ENCODE peak calls at places on chromosomes 16 and 17, in nine cellular contexts. One of them, this sample, is unnamed.

GRCh38 chr17:20926532-20926931 is 116.3 kb downstream of the USP22 start:
- DNase-seq in PC-3: peak
- DNase-seq in heart left ventricle: no peak
- DNase-seq in body of pancreas: no peak
- DNase-seq in GM23248: peak
- DNase-seq in CD8-positive, alpha-beta memory T cell: no peak
- DNase-seq in left lung: no peak
- DNase-seq in cardiac muscle cell: peak
- DNase-seq in substantia nigra: no peak
- DNase-seq in this sample: no peak

GRCh38 chr16:53881371-53881770 is 177.4 kb downstream of the FTO start:
- DNase-seq in heart left ventricle: no peak
- DNase-seq in GM23248: peak
- DNase-seq in substantia nigra: no peak
- DNase-seq in PC-3: peak
- DNase-seq in left lung: no peak
- DNase-seq in body of pancreas: no peak
- DNase-seq in cardiac muscle cell: peak
- DNase-seq in CD8-positive, alpha-beta memory T cell: no peak
- DNase-seq in this sample: no peak

GRCh38 chr16:56362706-56363105 is 62.6 kb downstream of the AMFR start:
- DNase-seq in left lung: no peak
- DNase-seq in substantia nigra: no peak
- DNase-seq in heart left ventricle: peak
- DNase-seq in CD8-positive, alpha-beta memory T cell: no peak
- DNase-seq in body of pancreas: no peak
- DNase-seq in PC-3: no peak
- DNase-seq in cardiac muscle cell: no peak
- DNase-seq in GM23248: no peak
- DNase-seq in this sample: no peak

GRCh38 chr17:16419929-16420271 is 4.5 kb downstream of the TRPV2 start:
- DNase-seq in GM23248: peak
- DNase-seq in body of pancreas: no peak
- DNase-seq in heart left ventricle: no peak
- DNase-seq in PC-3: peak
- DNase-seq in substantia nigra: no peak
- DNase-seq in CD8-positive, alpha-beta memory T cell: peak
- DNase-seq in cardiac muscle cell: peak
- DNase-seq in left lung: no peak
- DNase-seq in this sample: no peak

GRCh38 chr17:83006515-83007455 is 72.6 kb upstream of the METRNL start:
- DNase-seq in GM23248: peak
- DNase-seq in cardiac muscle cell: no peak
- DNase-seq in body of pancreas: no peak
- DNase-seq in left lung: peak
- DNase-seq in CD8-positive, alpha-beta memory T cell: no peak
- DNase-seq in PC-3: no peak
- DNase-seq in substantia nigra: no peak
- DNase-seq in heart left ventricle: no peak
- DNase-seq in this sample: no peak

GRCh38 chr16:16197966-16198365 is 25.3 kb downstream of the ABCC6 start:
- DNase-seq in heart left ventricle: no peak
- DNase-seq in body of pancreas: no peak
- DNase-seq in left lung: no peak
- DNase-seq in GM23248: no peak
- DNase-seq in cardiac muscle cell: no peak
- DNase-seq in PC-3: no peak
- DNase-seq in CD8-positive, alpha-beta memory T cell: no peak
- DNase-seq in substantia nigra: no peak
- DNase-seq in this sample: no peak

GRCh38 chr17:55420776-55421178 is 858 bp downstream of the MMD start:
- DNase-seq in cardiac muscle cell: peak
- DNase-seq in PC-3: peak
- DNase-seq in substantia nigra: peak
- DNase-seq in CD8-positive, alpha-beta memory T cell: peak
- DNase-seq in body of pancreas: peak
- DNase-seq in heart left ventricle: peak
- DNase-seq in left lung: peak
- DNase-seq in GM23248: peak
- DNase-seq in this sample: no peak

GRCh38 chr17:80265205-80266068 is 4.8 kb downstream of the RNF213 start:
- DNase-seq in cardiac muscle cell: no peak
- DNase-seq in left lung: no peak
- DNase-seq in CD8-positive, alpha-beta memory T cell: peak
- DNase-seq in substantia nigra: no peak
- DNase-seq in heart left ventricle: no peak
- DNase-seq in GM23248: no peak
- DNase-seq in PC-3: no peak
- DNase-seq in body of pancreas: no peak
- DNase-seq in this sample: no peak

GRCh38 chr17:82458885-82459424 is 414 bp downstream of the NARF start:
- DNase-seq in PC-3: peak
- DNase-seq in CD8-positive, alpha-beta memory T cell: no peak
- DNase-seq in body of pancreas: peak
- DNase-seq in cardiac muscle cell: peak
- DNase-seq in heart left ventricle: no peak
- DNase-seq in left lung: peak
- DNase-seq in GM23248: peak
- DNase-seq in substantia nigra: peak
- DNase-seq in this sample: no peak

GRCh38 chr17:37043201-37043600 is 94.4 kb downstream of the AATF start:
- DNase-seq in left lung: no peak
- DNase-seq in PC-3: no peak
- DNase-seq in GM23248: peak
- DNase-seq in body of pancreas: no peak
- DNase-seq in heart left ventricle: no peak
- DNase-seq in substantia nigra: no peak
- DNase-seq in CD8-positive, alpha-beta memory T cell: no peak
- DNase-seq in cardiac muscle cell: no peak
- DNase-seq in this sample: no peak

GRCh38 chr17:74325743-74326379 is at the start of gene KIF19:
- DNase-seq in CD8-positive, alpha-beta memory T cell: peak
- DNase-seq in body of pancreas: peak
- DNase-seq in heart left ventricle: peak
- DNase-seq in PC-3: no peak
- DNase-seq in cardiac muscle cell: peak
- DNase-seq in substantia nigra: peak
- DNase-seq in GM23248: peak
- DNase-seq in left lung: peak
- DNase-seq in this sample: no peak

GRCh38 chr16:12406158-12406557 is 397.5 kb downstream of the CPPED1 start:
- DNase-seq in PC-3: no peak
- DNase-seq in CD8-positive, alpha-beta memory T cell: no peak
- DNase-seq in body of pancreas: no peak
- DNase-seq in GM23248: no peak
- DNase-seq in cardiac muscle cell: peak
- DNase-seq in heart left ventricle: no peak
- DNase-seq in left lung: no peak
- DNase-seq in substantia nigra: no peak
- DNase-seq in this sample: no peak

GRCh38 chr16:56267888-56268287 is 76.6 kb downstream of the GNAO1 start:
- DNase-seq in GM23248: no peak
- DNase-seq in CD8-positive, alpha-beta memory T cell: no peak
- DNase-seq in left lung: no peak
- DNase-seq in substantia nigra: no peak
- DNase-seq in PC-3: no peak
- DNase-seq in body of pancreas: no peak
- DNase-seq in heart left ventricle: no peak
- DNase-seq in cardiac muscle cell: no peak
- DNase-seq in this sample: no peak

GRCh38 chr16:84924339-84925091 is 86.8 kb downstream of the ZDHHC7 start:
- DNase-seq in body of pancreas: peak
- DNase-seq in cardiac muscle cell: peak
- DNase-seq in left lung: no peak
- DNase-seq in PC-3: no peak
- DNase-seq in heart left ventricle: peak
- DNase-seq in CD8-positive, alpha-beta memory T cell: no peak
- DNase-seq in substantia nigra: no peak
- DNase-seq in GM23248: no peak
- DNase-seq in this sample: no peak

GRCh38 chr16:84925092-84925772 is 86.1 kb downstream of the ZDHHC7 start:
- DNase-seq in substantia nigra: peak
- DNase-seq in left lung: peak
- DNase-seq in body of pancreas: peak
- DNase-seq in heart left ventricle: peak
- DNase-seq in PC-3: peak
- DNase-seq in CD8-positive, alpha-beta memory T cell: peak
- DNase-seq in cardiac muscle cell: peak
- DNase-seq in GM23248: peak
- DNase-seq in this sample: peak

GRCh38 chr16:84920333-84920732 is 91.0 kb downstream of the ZDHHC7 start:
- DNase-seq in heart left ventricle: no peak
- DNase-seq in GM23248: no peak
- DNase-seq in PC-3: no peak
- DNase-seq in cardiac muscle cell: no peak
- DNase-seq in left lung: no peak
- DNase-seq in substantia nigra: no peak
- DNase-seq in body of pancreas: no peak
- DNase-seq in CD8-positive, alpha-beta memory T cell: no peak
- DNase-seq in this sample: no peak

GRCh38 chr16:84919751-84920150 is 91.6 kb downstream of the ZDHHC7 start:
- DNase-seq in substantia nigra: no peak
- DNase-seq in CD8-positive, alpha-beta memory T cell: no peak
- DNase-seq in left lung: no peak
- DNase-seq in heart left ventricle: no peak
- DNase-seq in PC-3: no peak
- DNase-seq in cardiac muscle cell: no peak
- DNase-seq in body of pancreas: no peak
- DNase-seq in GM23248: no peak
- DNase-seq in this sample: no peak

GRCh38 chr16:84922351-84923135 is 88.8 kb downstream of the ZDHHC7 start:
- DNase-seq in body of pancreas: peak
- DNase-seq in cardiac muscle cell: peak
- DNase-seq in CD8-positive, alpha-beta memory T cell: no peak
- DNase-seq in PC-3: no peak
- DNase-seq in GM23248: no peak
- DNase-seq in left lung: no peak
- DNase-seq in substantia nigra: peak
- DNase-seq in heart left ventricle: peak
- DNase-seq in this sample: peak
- H3K27ac ChIP-seq in body of pancreas: no peak
- H3K27ac ChIP-seq in cardiac muscle cell: peak
- H3K27ac ChIP-seq in CD8-positive, alpha-beta memory T cell: no peak
- H3K27ac ChIP-seq in PC-3: no peak
- H3K27ac ChIP-seq in GM23248: no peak
- H3K27ac ChIP-seq in left lung: peak
- H3K27ac ChIP-seq in substantia nigra: peak
- H3K27ac ChIP-seq in heart left ventricle: peak
- H3K27ac ChIP-seq in this sample: peak

DNA sequence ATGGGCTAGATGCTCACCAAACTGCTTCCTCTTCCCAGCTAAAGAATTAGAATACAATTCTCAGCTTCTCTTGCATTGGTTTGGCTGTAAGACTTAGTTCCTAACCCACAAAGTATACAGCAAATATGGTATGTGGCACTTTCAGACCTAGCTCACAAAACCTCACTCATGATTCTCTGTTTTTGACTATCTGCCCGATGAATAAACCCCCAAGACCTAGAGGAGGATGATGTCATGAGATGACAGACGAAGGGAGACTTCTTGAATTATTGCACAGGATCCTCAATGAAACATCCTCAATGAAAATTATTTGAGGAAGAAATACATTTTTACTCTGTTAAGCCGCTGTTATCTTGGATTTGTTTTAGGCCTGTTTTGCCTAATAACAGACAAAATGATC is 14.3 kb downstream of the CNOT1 start:
- DNase-seq in substantia nigra: no peak
- DNase-seq in body of pancreas: no peak
- DNase-seq in PC-3: no peak
- DNase-seq in left lung: no peak
- DNase-seq in cardiac muscle cell: peak
- DNase-seq in CD8-positive, alpha-beta memory T cell: no peak
- DNase-seq in heart left ventricle: no peak
- DNase-seq in GM23248: peak
- DNase-seq in this sample: no peak
- H3K27ac ChIP-seq in substantia nigra: no peak
- H3K27ac ChIP-seq in body of pancreas: no peak
- H3K27ac ChIP-seq in PC-3: no peak
- H3K27ac ChIP-seq in left lung: no peak
- H3K27ac ChIP-seq in cardiac muscle cell: no peak
- H3K27ac ChIP-seq in CD8-positive, alpha-beta memory T cell: no peak
- H3K27ac ChIP-seq in heart left ventricle: no peak
- H3K27ac ChIP-seq in GM23248: peak
- H3K27ac ChIP-seq in this sample: no peak

GRCh38 chr17:39701012-39701783 is 1.3 kb downstream of the ERBB2 start:
- DNase-seq in substantia nigra: no peak
- DNase-seq in PC-3: peak
- DNase-seq in CD8-positive, alpha-beta memory T cell: no peak
- DNase-seq in cardiac muscle cell: no peak
- DNase-seq in heart left ventricle: no peak
- DNase-seq in body of pancreas: peak
- DNase-seq in GM23248: no peak
- DNase-seq in left lung: peak
- DNase-seq in this sample: no peak

GRCh38 chr17:39704821-39705551 is 5.1 kb downstream of the ERBB2 start:
- DNase-seq in cardiac muscle cell: peak
- DNase-seq in substantia nigra: no peak
- DNase-seq in left lung: peak
- DNase-seq in body of pancreas: peak
- DNase-seq in GM23248: peak
- DNase-seq in heart left ventricle: peak
- DNase-seq in PC-3: no peak
- DNase-seq in CD8-positive, alpha-beta memory T cell: no peak
- DNase-seq in this sample: no peak

GRCh38 chr17:39701784-39702422 is 2.0 kb downstream of the ERBB2 start:
- DNase-seq in heart left ventricle: no peak
- DNase-seq in PC-3: peak
- DNase-seq in left lung: peak
- DNase-seq in substantia nigra: no peak
- DNase-seq in CD8-positive, alpha-beta memory T cell: no peak
- DNase-seq in GM23248: no peak
- DNase-seq in body of pancreas: no peak
- DNase-seq in cardiac muscle cell: no peak
- DNase-seq in this sample: no peak

GRCh38 chr17:39703913-39704312 is 4.0 kb downstream of the ERBB2 start:
- DNase-seq in CD8-positive, alpha-beta memory T cell: no peak
- DNase-seq in cardiac muscle cell: no peak
- DNase-seq in heart left ventricle: no peak
- DNase-seq in PC-3: no peak
- DNase-seq in body of pancreas: no peak
- DNase-seq in GM23248: no peak
- DNase-seq in left lung: no peak
- DNase-seq in substantia nigra: no peak
- DNase-seq in this sample: no peak

GRCh38 chr17:39702901-39703893 is 3.3 kb downstream of the ERBB2 start:
- DNase-seq in heart left ventricle: no peak
- DNase-seq in substantia nigra: no peak
- DNase-seq in PC-3: peak
- DNase-seq in left lung: peak
- DNase-seq in body of pancreas: no peak
- DNase-seq in GM23248: no peak
- DNase-seq in CD8-positive, alpha-beta memory T cell: no peak
- DNase-seq in cardiac muscle cell: no peak
- DNase-seq in this sample: no peak
- H3K27ac ChIP-seq in heart left ventricle: peak
- H3K27ac ChIP-seq in substantia nigra: no peak
- H3K27ac ChIP-seq in PC-3: peak
- H3K27ac ChIP-seq in left lung: no peak
- H3K27ac ChIP-seq in body of pancreas: peak
- H3K27ac ChIP-seq in GM23248: no peak
- H3K27ac ChIP-seq in CD8-positive, alpha-beta memory T cell: no peak
- H3K27ac ChIP-seq in cardiac muscle cell: peak
- H3K27ac ChIP-seq in this sample: no peak

GRCh38 chr17:7471729-7472128 is 7.7 kb downstream of the ZBTB4 start:
- DNase-seq in substantia nigra: no peak
- DNase-seq in heart left ventricle: no peak
- DNase-seq in body of pancreas: no peak
- DNase-seq in CD8-positive, alpha-beta memory T cell: no peak
- DNase-seq in PC-3: no peak
- DNase-seq in GM23248: no peak
- DNase-seq in left lung: no peak
- DNase-seq in cardiac muscle cell: no peak
- DNase-seq in this sample: no peak
- H3K27ac ChIP-seq in substantia nigra: no peak
- H3K27ac ChIP-seq in heart left ventricle: peak
- H3K27ac ChIP-seq in body of pancreas: peak
- H3K27ac ChIP-seq in CD8-positive, alpha-beta memory T cell: no peak
- H3K27ac ChIP-seq in PC-3: no peak
- H3K27ac ChIP-seq in GM23248: no peak
- H3K27ac ChIP-seq in left lung: no peak
- H3K27ac ChIP-seq in cardiac muscle cell: no peak
- H3K27ac ChIP-seq in this sample: no peak